ENCODE peak calls at places on chromosomes 2 and 18, in four cellular contexts. F, G, E and C are unnamed samples.

GRCh38 chr2:160010361-160011145 is 51.9 kb downstream of the PLA2R1 start:
- DNase-seq in E (no peak), F (peak; percentile 35), G (no peak), C (no peak)

GRCh38 chr18:36895606-36896005 is 66.7 kb downstream of the KIAA1328 start:
- DNase-seq in G (no peak), E (no peak), F (no peak), C (no peak)

GRCh38 chr2:140108706-140109472 is 1328.7 kb upstream of the NXPH2 start:
- DNase-seq in E (peak; percentile 44), F (no peak), G (no peak), C (no peak)

GRCh38 chr2:127219716-127220090 is 396 bp downstream of the CYP27C1 start:
- DNase-seq in F (peak; percentile 65), G (peak; percentile 45), E (peak; percentile 31), C (no peak)

GRCh38 chr18:7133181-7133580 is 15.6 kb upstream of the LAMA1 start:
- DNase-seq in G (no peak), E (no peak), F (peak; percentile 30), C (no peak)

GRCh38 chr2:221779614-221780067 is 207.5 kb upstream of the EPHA4 start:
- DNase-seq in F (peak; percentile 91), E (no peak), G (no peak), C (no peak)

GRCh38 chr18:53426656-53427055 is 797.8 kb downstream of the MBD2 start:
- DNase-seq in G (no peak), E (no peak), F (no peak), C (no peak)

GRCh38 chr2:36411962-36412444 is 56.4 kb downstream of the CRIM1 start:
- DNase-seq in E (no peak), G (peak; percentile 25), F (no peak), C (no peak)

GRCh38 chr2:63064197-63064596 is 13.6 kb downstream of the OTX1 start:
- DNase-seq in G (no peak), E (peak; percentile 27), F (no peak), C (no peak)

GRCh38 chr2:160491922-160492371 is 1.7 kb downstream of the RBMS1 start:
- DNase-seq in F (peak; percentile 89), G (peak; percentile 10), E (peak; percentile 45), C (no peak)

GRCh38 chr2:48284624-48285212 is 245.2 kb upstream of the STON1 start:
- DNase-seq in E (no peak), F (no peak), G (peak; percentile 6), C (no peak)

GRCh38 chr18:12726774-12727550 is 24.1 kb downstream of the PSMG2 start:
- DNase-seq in E (peak; percentile 92), F (peak; percentile 70), G (peak; percentile 68), C (no peak)

GRCh38 chr18:12296457-12296856 is 11.6 kb upstream of the TUBB6 start:
- DNase-seq in E (peak; percentile 12), G (no peak), F (no peak), C (no peak)

GRCh38 chr18:67519582-67519981 is 3.1 kb upstream of the DSEL start:
- DNase-seq in E (peak; percentile 20), F (peak; percentile 90), G (no peak), C (peak; percentile 39)

GRCh38 chr2:47767497-47767844 is 15.5 kb upstream of the MSH6 start:
- DNase-seq in F (no peak), G (no peak), E (no peak), C (no peak)

GRCh38 chr2:148021059-148021985 is at the start of gene MBD5:
- DNase-seq in F (peak; percentile 70), E (no peak), G (peak; percentile 37), C (no peak)

GRCh38 chr2:195648780-195649179 is 8.2 kb upstream of the SLC39A10 start:
- DNase-seq in G (no peak), F (peak; percentile 28), E (no peak), C (no peak)

GRCh38 chr2:193703411-193703810 is 1508.7 kb upstream of the TMEFF2 start:
- DNase-seq in E (no peak), G (no peak), F (peak; percentile 1), C (no peak)

GRCh38 chr18:2102022-2102421 is 469.3 kb downstream of the METTL4 start:
- DNase-seq in G (no peak), E (no peak), F (no peak), C (no peak)

GRCh38 chr2:119751706-119752105 is 8.0 kb upstream of the PTPN4 start:
- DNase-seq in F (no peak), E (peak; percentile 44), G (no peak), C (no peak)

GRCh38 chr18:35019929-35020328 is 21.3 kb upstream of the MAPRE2 start:
- DNase-seq in E (no peak), F (peak; percentile 46), G (no peak), C (no peak)

GRCh38 chr2:10971131-10971854 is 59.6 kb downstream of the KCNF1 start:
- DNase-seq in G (no peak), E (no peak), F (no peak), C (no peak)

GRCh38 chr2:36355157-36355889 is at the start of gene CRIM1:
- DNase-seq in G (peak; percentile 82), F (peak; percentile 95), E (peak; percentile 87), C (no peak)

GRCh38 chr2:60533114-60534033 is 20.1 kb downstream of the BCL11A start:
- DNase-seq in F (peak; percentile 82), G (no peak), E (peak; percentile 89), C (no peak)

GRCh38 chr2:39696838-39697237 is 31.1 kb downstream of the TMEM178A start:
- DNase-seq in F (peak; percentile 70), G (no peak), E (peak; percentile 65), C (no peak)

GRCh38 chr2:222939208-222939846 is 78.5 kb downstream of the ACSL3 start:
- DNase-seq in F (peak; percentile 67), E (peak; percentile 81), G (peak; percentile 81), C (peak; percentile 24)

GRCh38 chr2:1628893-1629292 is 115.4 kb downstream of the PXDN start:
- DNase-seq in E (peak; percentile 71), G (no peak), F (peak; percentile 60), C (no peak)

GRCh38 chr2:231113489-231113888 is 11.4 kb downstream of the HTR2B start:
- DNase-seq in F (no peak), G (no peak), E (no peak), C (no peak)

GRCh38 chr2:126783341-126783740 is 115.3 kb upstream of the TEX51 start:
- DNase-seq in F (no peak), E (no peak), G (no peak), C (no peak)

GRCh38 chr2:99974966-99975365 is 167.4 kb downstream of the AFF3 start:
- DNase-seq in E (peak; percentile 79), F (peak; percentile 30), G (no peak), C (no peak)

GRCh38 chr2:126889071-126889470 is 9.6 kb upstream of the TEX51 start:
- DNase-seq in E (no peak), G (no peak), F (no peak), C (no peak)

DNA sequence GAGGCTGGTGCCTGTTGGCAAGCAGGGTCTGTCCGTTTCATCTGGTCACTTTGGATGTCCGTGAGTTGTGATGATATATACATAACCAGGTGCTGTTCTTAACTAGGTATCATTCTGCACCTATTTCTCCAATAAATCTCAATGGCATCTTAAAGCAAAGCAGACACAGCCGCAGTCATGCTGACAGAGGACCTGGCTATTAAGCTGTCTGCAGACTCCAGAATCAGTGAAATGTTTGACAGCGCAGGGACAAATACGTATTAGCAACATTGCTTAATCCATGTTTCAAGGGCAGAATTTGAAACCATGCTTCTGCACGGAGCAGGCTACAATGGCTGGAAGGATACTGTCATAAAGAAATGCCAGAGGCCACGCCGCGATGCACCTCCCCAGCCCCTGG is 414.6 kb downstream of the ZNF516 start:
- DNase-seq in G (no peak), F (no peak), E (no peak), C (no peak)
- H3K9me3 ChIP-seq in G (no peaks in the 10 kb centered on the region), F (no peaks in the 10 kb centered on the region), E (no peaks in the 10 kb centered on the region), C (no peaks in the 10 kb centered on the region)

GRCh38 chr2:55107428-55107827 is 57.2 kb upstream of the RTN4 start:
- DNase-seq in E (no peak), F (peak; percentile 50), G (peak; percentile 53), C (no peak)
- TF ChIP-seq EZH2 in E (no peak), F (no peak), G (no peak), C (no peak)

GRCh38 chr2:109721626-109722025 is 72.5 kb upstream of the RGPD5 start:
- DNase-seq in G (no peak), F (no peak), E (no peak), C (no peak)

GRCh38 chr2:109719871-109720270 is 74.2 kb upstream of the RGPD5 start:
- DNase-seq in E (no peak), G (no peak), F (no peak), C (no peak)

GRCh38 chr2:109721117-109721504 is 73.0 kb upstream of the RGPD5 start:
- DNase-seq in E (no peak), G (no peak), F (no peak), C (no peak)

GRCh38 chr2:109722026-109722425 is 72.1 kb upstream of the RGPD5 start:
- DNase-seq in F (no peak), G (no peak), E (no peak), C (no peak)

DNA sequence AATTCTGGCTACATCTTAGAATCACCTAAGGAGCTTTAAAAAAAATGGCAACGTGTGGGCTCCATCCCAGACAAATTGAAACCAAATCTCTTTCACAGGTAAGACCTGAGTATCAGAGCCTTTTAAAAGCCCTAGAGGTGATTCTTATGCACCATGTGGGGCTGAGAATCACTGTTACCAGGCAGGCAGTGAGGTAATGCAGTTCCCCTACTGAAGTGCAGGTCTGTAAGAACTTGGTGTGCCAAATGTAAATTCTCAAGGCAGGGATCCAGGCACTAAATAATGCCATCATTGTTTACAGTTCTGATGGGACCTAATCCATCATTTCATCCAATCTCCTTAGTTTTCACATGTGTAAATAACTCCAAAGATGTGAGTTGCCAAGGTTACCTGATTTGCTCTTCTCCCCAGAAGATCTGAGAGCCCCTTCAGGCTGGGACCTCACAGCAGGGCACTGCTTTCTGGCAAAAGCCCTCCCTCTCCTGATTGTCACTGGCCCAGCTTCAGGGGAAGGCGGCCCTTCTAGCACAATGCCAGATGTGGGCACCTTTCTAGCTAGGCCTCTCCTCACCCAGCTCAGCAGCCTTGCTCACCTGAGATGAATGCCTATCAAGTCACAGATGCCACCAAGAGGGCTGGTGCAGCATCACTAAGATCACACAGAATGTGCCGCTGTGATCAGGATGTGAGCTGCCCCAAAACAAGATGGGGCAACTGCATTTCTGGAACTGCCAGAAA is 73.6 kb upstream of the RGPD5 start:
- DNase-seq in G (no peak), E (no peak), F (no peak), C (no peak)
- H3K27ac ChIP-seq in G (no peak overlapping the region), E (no peak overlapping the region), F (no peak overlapping the region), C (no peak overlapping the region)

DNA sequence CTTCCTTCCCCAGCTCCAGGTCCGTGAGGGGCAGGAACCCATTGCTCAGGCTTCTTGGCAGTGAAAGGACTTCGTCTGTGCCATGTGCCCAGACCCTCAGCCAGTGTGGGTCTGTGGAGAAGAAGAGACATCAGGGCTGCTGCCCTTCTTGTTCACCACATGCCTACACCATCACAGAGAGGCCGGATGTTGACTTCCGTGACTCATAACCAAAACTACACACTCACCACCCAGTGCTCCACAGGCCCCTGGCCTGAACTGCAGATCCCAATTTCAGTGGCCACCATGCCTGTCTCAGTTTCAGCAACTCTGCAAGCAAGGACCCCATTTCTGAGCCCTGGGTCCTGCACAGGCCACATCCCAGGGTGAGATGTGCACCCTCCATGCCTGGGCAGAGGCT is 332.6 kb upstream of the SALL3 start:
- DNase-seq in F (no peak), G (no peak), E (no peak), C (no peak)
- H3K9me3 ChIP-seq in F (no peaks in the 10 kb centered on the region), G (no peaks in the 10 kb centered on the region), E (peaks cover 4% of the 10 kb centered on the region), C (no peaks in the 10 kb centered on the region)